ENCODE peak calls at places on chromosomes 5 and 9, in ten cellular contexts. One of them, this sample, is unnamed.

GRCh38 chr9:87237337-87237736 is 260.3 kb upstream of the DAPK1 start:
- DNase-seq in IMR-90: no peak
- DNase-seq in esophagus muscularis mucosa: peak
- DNase-seq in endothelial cell of umbilical vein: no peak
- DNase-seq in A549: no peak
- DNase-seq in breast epithelium: no peak
- DNase-seq in Panc1: no peak
- DNase-seq in left ventricle myocardium inferior: no peak
- DNase-seq in stomach: no peak
- DNase-seq in lung: no peak
- DNase-seq in this sample: no peak

GRCh38 chr5:180523629-180524466 is 29.7 kb downstream of the CNOT6 start:
- DNase-seq in IMR-90: peak
- DNase-seq in esophagus muscularis mucosa: no peak
- DNase-seq in endothelial cell of umbilical vein: peak
- DNase-seq in A549: no peak
- DNase-seq in breast epithelium: no peak
- DNase-seq in Panc1: no peak
- DNase-seq in left ventricle myocardium inferior: no peak
- DNase-seq in stomach: no peak
- DNase-seq in lung: no peak
- DNase-seq in this sample: no peak

GRCh38 chr5:175712313-175712680 is 54.4 kb downstream of the HRH2 start:
- DNase-seq in IMR-90: no peak
- DNase-seq in esophagus muscularis mucosa: no peak
- DNase-seq in endothelial cell of umbilical vein: no peak
- DNase-seq in A549: no peak
- DNase-seq in breast epithelium: no peak
- DNase-seq in Panc1: no peak
- DNase-seq in left ventricle myocardium inferior: no peak
- DNase-seq in stomach: no peak
- DNase-seq in lung: no peak
- DNase-seq in this sample: no peak

GRCh38 chr9:121557581-121558422 is 58.2 kb upstream of the GGTA1 start:
- DNase-seq in IMR-90: peak
- DNase-seq in esophagus muscularis mucosa: no peak
- DNase-seq in endothelial cell of umbilical vein: peak
- DNase-seq in A549: peak
- DNase-seq in breast epithelium: peak
- DNase-seq in Panc1: no peak
- DNase-seq in left ventricle myocardium inferior: peak
- DNase-seq in stomach: peak
- DNase-seq in lung: peak
- DNase-seq in this sample: peak

GRCh38 chr5:33549982-33550567 is 109.3 kb downstream of the TARS1 start:
- DNase-seq in IMR-90: no peak
- DNase-seq in esophagus muscularis mucosa: no peak
- DNase-seq in endothelial cell of umbilical vein: no peak
- DNase-seq in A549: no peak
- DNase-seq in breast epithelium: no peak
- DNase-seq in Panc1: no peak
- DNase-seq in left ventricle myocardium inferior: no peak
- DNase-seq in stomach: no peak
- DNase-seq in lung: no peak
- DNase-seq in this sample: no peak

GRCh38 chr9:84736076-84736475 is 66.5 kb downstream of the NTRK2 start:
- DNase-seq in IMR-90: no peak
- DNase-seq in esophagus muscularis mucosa: no peak
- DNase-seq in endothelial cell of umbilical vein: no peak
- DNase-seq in A549: no peak
- DNase-seq in breast epithelium: no peak
- DNase-seq in Panc1: no peak
- DNase-seq in left ventricle myocardium inferior: no peak
- DNase-seq in stomach: no peak
- DNase-seq in lung: no peak
- DNase-seq in this sample: no peak

GRCh38 chr5:40679998-40680681 is 425 bp downstream of the PTGER4 start:
- DNase-seq in IMR-90: no peak
- DNase-seq in esophagus muscularis mucosa: no peak
- DNase-seq in endothelial cell of umbilical vein: no peak
- DNase-seq in A549: no peak
- DNase-seq in breast epithelium: no peak
- DNase-seq in Panc1: no peak
- DNase-seq in left ventricle myocardium inferior: peak
- DNase-seq in stomach: no peak
- DNase-seq in lung: peak
- DNase-seq in this sample: no peak

GRCh38 chr5:178404987-178405386 is 172.4 kb upstream of the PHYKPL start:
- DNase-seq in IMR-90: no peak
- DNase-seq in esophagus muscularis mucosa: no peak
- DNase-seq in endothelial cell of umbilical vein: no peak
- DNase-seq in A549: no peak
- DNase-seq in breast epithelium: no peak
- DNase-seq in Panc1: no peak
- DNase-seq in left ventricle myocardium inferior: no peak
- DNase-seq in stomach: no peak
- DNase-seq in lung: no peak
- DNase-seq in this sample: no peak

GRCh38 chr9:35517136-35517535 is 27.2 kb downstream of the RUSC2 start:
- DNase-seq in IMR-90: peak
- DNase-seq in esophagus muscularis mucosa: no peak
- DNase-seq in endothelial cell of umbilical vein: no peak
- DNase-seq in A549: no peak
- DNase-seq in breast epithelium: no peak
- DNase-seq in Panc1: no peak
- DNase-seq in left ventricle myocardium inferior: no peak
- DNase-seq in stomach: no peak
- DNase-seq in lung: no peak
- DNase-seq in this sample: no peak

GRCh38 chr9:36327903-36328302 is 69.7 kb upstream of the GNE start:
- DNase-seq in IMR-90: peak
- DNase-seq in esophagus muscularis mucosa: no peak
- DNase-seq in endothelial cell of umbilical vein: no peak
- DNase-seq in A549: no peak
- DNase-seq in breast epithelium: no peak
- DNase-seq in Panc1: no peak
- DNase-seq in left ventricle myocardium inferior: no peak
- DNase-seq in stomach: no peak
- DNase-seq in lung: no peak
- DNase-seq in this sample: no peak

GRCh38 chr9:95182854-95183563 is 134.5 kb downstream of the FANCC start:
- DNase-seq in IMR-90: no peak
- DNase-seq in esophagus muscularis mucosa: no peak
- DNase-seq in endothelial cell of umbilical vein: no peak
- DNase-seq in A549: peak
- DNase-seq in breast epithelium: no peak
- DNase-seq in Panc1: no peak
- DNase-seq in left ventricle myocardium inferior: no peak
- DNase-seq in stomach: no peak
- DNase-seq in lung: no peak
- DNase-seq in this sample: no peak

GRCh38 chr5:6784481-6784880 is 71.2 kb downstream of the TENT4A start:
- DNase-seq in IMR-90: no peak
- DNase-seq in esophagus muscularis mucosa: peak
- DNase-seq in endothelial cell of umbilical vein: no peak
- DNase-seq in A549: no peak
- DNase-seq in breast epithelium: no peak
- DNase-seq in Panc1: no peak
- DNase-seq in left ventricle myocardium inferior: no peak
- DNase-seq in stomach: no peak
- DNase-seq in lung: no peak
- DNase-seq in this sample: no peak

GRCh38 chr5:32069396-32069795 is 104.7 kb downstream of the GOLPH3 start:
- DNase-seq in IMR-90: no peak
- DNase-seq in esophagus muscularis mucosa: no peak
- DNase-seq in endothelial cell of umbilical vein: peak
- DNase-seq in A549: no peak
- DNase-seq in breast epithelium: no peak
- DNase-seq in Panc1: no peak
- DNase-seq in left ventricle myocardium inferior: no peak
- DNase-seq in stomach: no peak
- DNase-seq in lung: no peak
- DNase-seq in this sample: no peak

GRCh38 chr5:98570661-98571181 is 202.7 kb upstream of the RGMB start:
- DNase-seq in IMR-90: peak
- DNase-seq in esophagus muscularis mucosa: no peak
- DNase-seq in endothelial cell of umbilical vein: peak
- DNase-seq in A549: no peak
- DNase-seq in breast epithelium: no peak
- DNase-seq in Panc1: no peak
- DNase-seq in left ventricle myocardium inferior: no peak
- DNase-seq in stomach: no peak
- DNase-seq in lung: no peak
- DNase-seq in this sample: no peak

GRCh38 chr9:24545285-24545684 is 412 bp downstream of the IZUMO3 start:
- DNase-seq in IMR-90: no peak
- DNase-seq in esophagus muscularis mucosa: no peak
- DNase-seq in endothelial cell of umbilical vein: no peak
- DNase-seq in A549: no peak
- DNase-seq in breast epithelium: no peak
- DNase-seq in Panc1: no peak
- DNase-seq in left ventricle myocardium inferior: no peak
- DNase-seq in stomach: no peak
- DNase-seq in lung: no peak
- DNase-seq in this sample: no peak

GRCh38 chr9:24545847-24546522 is at the start of gene IZUMO3:
- DNase-seq in IMR-90: no peak
- DNase-seq in esophagus muscularis mucosa: no peak
- DNase-seq in endothelial cell of umbilical vein: no peak
- DNase-seq in A549: no peak
- DNase-seq in breast epithelium: no peak
- DNase-seq in Panc1: no peak
- DNase-seq in left ventricle myocardium inferior: no peak
- DNase-seq in stomach: no peak
- DNase-seq in lung: no peak
- DNase-seq in this sample: no peak
- H3K4me3 ChIP-seq in IMR-90: no peak
- H3K4me3 ChIP-seq in esophagus muscularis mucosa: no peak
- H3K4me3 ChIP-seq in endothelial cell of umbilical vein: no peak
- H3K4me3 ChIP-seq in A549: no peak
- H3K4me3 ChIP-seq in breast epithelium: no peak
- H3K4me3 ChIP-seq in Panc1: no peak
- H3K4me3 ChIP-seq in left ventricle myocardium inferior: no peak
- H3K4me3 ChIP-seq in stomach: no peak
- H3K4me3 ChIP-seq in lung: no peak
- H3K4me3 ChIP-seq in this sample: no peak

GRCh38 chr9:127169507-127169883 is 47.1 kb upstream of the ANGPTL2 start:
- DNase-seq in IMR-90: no peak
- DNase-seq in esophagus muscularis mucosa: no peak
- DNase-seq in endothelial cell of umbilical vein: no peak
- DNase-seq in A549: no peak
- DNase-seq in breast epithelium: no peak
- DNase-seq in Panc1: no peak
- DNase-seq in left ventricle myocardium inferior: no peak
- DNase-seq in stomach: no peak
- DNase-seq in lung: no peak
- DNase-seq in this sample: no peak
- TF ChIP-seq CTCF in IMR-90: no peak
- TF ChIP-seq CTCF in esophagus muscularis mucosa: no peak
- TF ChIP-seq CTCF in endothelial cell of umbilical vein: no peak
- TF ChIP-seq CTCF in A549: no peak
- TF ChIP-seq CTCF in breast epithelium: no peak
- TF ChIP-seq CTCF in Panc1: no peak
- TF ChIP-seq CTCF in left ventricle myocardium inferior: no peak
- TF ChIP-seq CTCF in stomach: no peak
- TF ChIP-seq CTCF in lung: no peak
- TF ChIP-seq CTCF in this sample: no peak

GRCh38 chr5:67496051-67496450 is 299.5 kb upstream of the CD180 start:
- DNase-seq in IMR-90: no peak
- DNase-seq in esophagus muscularis mucosa: no peak
- DNase-seq in endothelial cell of umbilical vein: no peak
- DNase-seq in A549: no peak
- DNase-seq in breast epithelium: no peak
- DNase-seq in Panc1: no peak
- DNase-seq in left ventricle myocardium inferior: no peak
- DNase-seq in stomach: no peak
- DNase-seq in lung: no peak
- DNase-seq in this sample: no peak

GRCh38 chr5:67494186-67494842 is 297.7 kb upstream of the CD180 start:
- DNase-seq in IMR-90: no peak
- DNase-seq in esophagus muscularis mucosa: no peak
- DNase-seq in endothelial cell of umbilical vein: no peak
- DNase-seq in A549: no peak
- DNase-seq in breast epithelium: no peak
- DNase-seq in Panc1: no peak
- DNase-seq in left ventricle myocardium inferior: no peak
- DNase-seq in stomach: no peak
- DNase-seq in lung: no peak
- DNase-seq in this sample: no peak

GRCh38 chr5:67493676-67494075 is 297.1 kb upstream of the CD180 start:
- DNase-seq in IMR-90: no peak
- DNase-seq in esophagus muscularis mucosa: no peak
- DNase-seq in endothelial cell of umbilical vein: peak
- DNase-seq in A549: peak
- DNase-seq in breast epithelium: no peak
- DNase-seq in Panc1: no peak
- DNase-seq in left ventricle myocardium inferior: peak
- DNase-seq in stomach: peak
- DNase-seq in lung: no peak
- DNase-seq in this sample: no peak

GRCh38 chr5:67490543-67491321 is 294.1 kb upstream of the CD180 start:
- DNase-seq in IMR-90: no peak
- DNase-seq in esophagus muscularis mucosa: no peak
- DNase-seq in endothelial cell of umbilical vein: no peak
- DNase-seq in A549: no peak
- DNase-seq in breast epithelium: no peak
- DNase-seq in Panc1: no peak
- DNase-seq in left ventricle myocardium inferior: no peak
- DNase-seq in stomach: no peak
- DNase-seq in lung: peak
- DNase-seq in this sample: no peak

DNA sequence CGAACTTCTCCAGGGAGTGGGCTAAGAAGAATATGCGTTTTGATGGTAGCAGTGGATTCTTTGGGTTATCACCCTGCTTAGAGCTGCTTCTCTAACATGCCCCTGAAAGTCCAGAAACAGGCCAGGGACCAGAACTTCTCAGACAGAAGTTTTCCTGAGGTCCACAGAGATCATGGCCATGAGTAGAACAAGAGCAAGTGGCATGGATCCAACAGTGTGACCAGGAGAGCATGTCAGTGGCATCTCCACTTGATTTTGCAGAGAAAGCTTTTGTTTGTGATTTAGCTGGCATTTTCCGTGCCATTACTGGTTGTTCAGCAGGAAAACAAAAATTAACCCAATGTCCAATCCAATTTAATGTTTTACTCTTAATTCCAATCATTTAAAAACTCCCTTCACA is 298.5 kb upstream of the CD180 start:
- DNase-seq in IMR-90: no peak
- DNase-seq in esophagus muscularis mucosa: no peak
- DNase-seq in endothelial cell of umbilical vein: no peak
- DNase-seq in A549: no peak
- DNase-seq in breast epithelium: no peak
- DNase-seq in Panc1: no peak
- DNase-seq in left ventricle myocardium inferior: no peak
- DNase-seq in stomach: no peak
- DNase-seq in lung: no peak
- DNase-seq in this sample: no peak
- H3K27ac ChIP-seq in IMR-90: no peak
- H3K27ac ChIP-seq in esophagus muscularis mucosa: peak
- H3K27ac ChIP-seq in endothelial cell of umbilical vein: no peak
- H3K27ac ChIP-seq in A549: no peak
- H3K27ac ChIP-seq in breast epithelium: peak
- H3K27ac ChIP-seq in Panc1: no peak
- H3K27ac ChIP-seq in left ventricle myocardium inferior: peak
- H3K27ac ChIP-seq in stomach: no peak
- H3K27ac ChIP-seq in lung: no peak
- H3K27ac ChIP-seq in this sample: no peak

GRCh38 chr9:130204341-130204740 is 32.1 kb downstream of the NCS1 start:
- DNase-seq in IMR-90: no peak
- DNase-seq in esophagus muscularis mucosa: no peak
- DNase-seq in endothelial cell of umbilical vein: no peak
- DNase-seq in A549: no peak
- DNase-seq in breast epithelium: no peak
- DNase-seq in Panc1: no peak
- DNase-seq in left ventricle myocardium inferior: no peak
- DNase-seq in stomach: no peak
- DNase-seq in lung: no peak
- DNase-seq in this sample: no peak
- H3K4me3 ChIP-seq in IMR-90: no peak
- H3K4me3 ChIP-seq in esophagus muscularis mucosa: no peak
- H3K4me3 ChIP-seq in endothelial cell of umbilical vein: no peak
- H3K4me3 ChIP-seq in A549: no peak
- H3K4me3 ChIP-seq in breast epithelium: no peak
- H3K4me3 ChIP-seq in Panc1: no peak
- H3K4me3 ChIP-seq in left ventricle myocardium inferior: no peak
- H3K4me3 ChIP-seq in stomach: no peak
- H3K4me3 ChIP-seq in lung: no peak
- H3K4me3 ChIP-seq in this sample: no peak